ENCODE peak calls at places on chromosomes 7 and 10, in seven cellular contexts. A, S, F, Q, D, Z and K are unnamed samples.

GRCh38 chr10:109306698-109307097 is 616.6 kb downstream of the XPNPEP1 start:
- DNase-seq in A (no peak), S (no peak), F (no peak), Q (no peak), D (no peak), Z (no peak), K (no peak)

GRCh38 chr7:150858236-150859197 is 6.2 kb downstream of the AOC1 start:
- DNase-seq in A (no peak), S (no peak), F (no peak), Q (no peak), D (no peak), Z (no peak), K (no peak)

GRCh38 chr10:17981766-17982380 is 30.2 kb downstream of the SLC39A12 start:
- DNase-seq in A (no peak), S (no peak), F (no peak), Q (no peak), D (no peak), Z (peak; percentile 66), K (no peak)

GRCh38 chr7:26500749-26501352 is 209.2 kb downstream of the SNX10 start:
- DNase-seq in A (no peak), S (no peak), F (no peak), Q (peak; percentile 13), D (no peak), Z (peak; percentile 19), K (no peak)

GRCh38 chr7:39086638-39087360 is 109.1 kb downstream of the POU6F2 start:
- DNase-seq in A (no peak), S (no peak), F (no peak), Q (no peak), D (no peak), Z (no peak), K (no peak)

GRCh38 chr7:30727061-30727945 is 24.6 kb upstream of the INMT start:
- DNase-seq in A (no peak), S (no peak), F (no peak), Q (no peak), D (no peak), Z (no peak), K (no peak)

GRCh38 chr7:135420786-135421185 is 89.1 kb downstream of the CNOT4 start:
- DNase-seq in A (no peak), S (no peak), F (no peak), Q (no peak), D (no peak), Z (no peak), K (no peak)

GRCh38 chr10:86314616-86315520 is 51.7 kb downstream of the GRID1 start:
- DNase-seq in A (no peak), S (no peak), F (no peak), Q (no peak), D (no peak), Z (no peak), K (no peak)

GRCh38 chr10:33802566-33802965 is 468.1 kb upstream of the NRP1 start:
- DNase-seq in A (no peak), S (no peak), F (no peak), Q (no peak), D (no peak), Z (no peak), K (no peak)

GRCh38 chr10:110209926-110210662 is 2.7 kb downstream of the MXI1 start:
- DNase-seq in A (peak; percentile 67), S (peak; percentile 71), F (peak; percentile 83), Q (no peak), D (no peak), Z (peak; percentile 44), K (peak; percentile 41)

GRCh38 chr10:54372164-54372563 is 428.9 kb downstream of the PCDH15 start:
- DNase-seq in A (no peak), S (no peak), F (no peak), Q (no peak), D (no peak), Z (no peak), K (no peak)